ENCODE peak calls at places on chromosomes 4 and X, in four cellular contexts. Q, Z, R and U are unnamed samples.

GRCh38 chr4:115596265-115597001 is 483.0 kb upstream of the NDST4 start:
- DNase-seq in Q (no peak), Z (peak; percentile 70), R (no peak), U (no peak)

GRCh38 chr4:125168531-125168930 is 146.2 kb upstream of the FAT4 start:
- DNase-seq in Q (no peak), Z (no peak), R (no peak), U (no peak)

GRCh38 chr4:1673671-1674070 is 10.4 kb downstream of the FAM53A start:
- DNase-seq in Q (no peak), Z (no peak), R (no peak), U (no peak)

GRCh38 chr4:183155450-183156184 is 56.6 kb downstream of the WWC2 start:
- DNase-seq in Q (no peak), Z (no peak), R (no peak), U (no peak)

GRCh38 chr4:152508386-152508785 is 27.5 kb downstream of the FBXW7 start:
- DNase-seq in Q (no peak), Z (no peak), R (no peak), U (peak; percentile 43)

GRCh38 chr4:120008075-120008474 is 58.6 kb downstream of the MAD2L1 start:
- DNase-seq in Q (no peak), Z (no peak), R (no peak), U (peak; percentile 1)

GRCh38 chr4:160819791-160820190 is 1344.0 kb downstream of the FSTL5 start:
- DNase-seq in Q (no peak), Z (no peak), R (no peak), U (no peak)

GRCh38 chr4:182204042-182204441 is 39.2 kb upstream of the TENM3 start:
- DNase-seq in Q (no peak), Z (no peak), R (no peak), U (no peak)

GRCh38 chr4:38612996-38613395 is 51.0 kb upstream of the KLF3 start:
- DNase-seq in Q (no peak), Z (no peak), R (no peak), U (no peak)

GRCh38 chrX:1009771-1010170 is 202.7 kb downstream of the CRLF2 start:
- DNase-seq in Q (no peak), Z (no peak), R (no peak), U (no peak)

GRCh38 chr4:169664615-169665014 is 44.2 kb downstream of the CLCN3 start:
- DNase-seq in Q (no peak), Z (no peak), R (no peak), U (no peak)

GRCh38 chr4:17574206-17574605 is 2.8 kb upstream of the LAP3 start:
- DNase-seq in Q (no peak), Z (no peak), R (no peak), U (no peak)

GRCh38 chr4:147015531-147015930 is 69.9 kb upstream of the TTC29 start:
- DNase-seq in Q (no peak), Z (no peak), R (no peak), U (no peak)

GRCh38 chr4:122489061-122489460 is 32.5 kb upstream of the IL2 start:
- DNase-seq in Q (no peak), Z (no peak), R (no peak), U (no peak)

GRCh38 chrX:153909980-153910360 is 5.5 kb downstream of the AVPR2 start:
- DNase-seq in Q (no peak), Z (no peak), R (no peak), U (no peak)

GRCh38 chrX:63513825-63514574 is 162.9 kb upstream of the SPIN4 start:
- DNase-seq in Q (no peak), Z (no peak), R (no peak), U (peak; percentile 6)

GRCh38 chr4:76606662-76607265 is 171.7 kb downstream of the SHROOM3 start:
- DNase-seq in Q (no peak), Z (no peak), R (peak; percentile 42), U (no peak)

GRCh38 chr4:15706646-15707362 is 3.9 kb downstream of the BST1 start:
- DNase-seq in Q (no peak), Z (no peak), R (no peak), U (no peak)

DNA sequence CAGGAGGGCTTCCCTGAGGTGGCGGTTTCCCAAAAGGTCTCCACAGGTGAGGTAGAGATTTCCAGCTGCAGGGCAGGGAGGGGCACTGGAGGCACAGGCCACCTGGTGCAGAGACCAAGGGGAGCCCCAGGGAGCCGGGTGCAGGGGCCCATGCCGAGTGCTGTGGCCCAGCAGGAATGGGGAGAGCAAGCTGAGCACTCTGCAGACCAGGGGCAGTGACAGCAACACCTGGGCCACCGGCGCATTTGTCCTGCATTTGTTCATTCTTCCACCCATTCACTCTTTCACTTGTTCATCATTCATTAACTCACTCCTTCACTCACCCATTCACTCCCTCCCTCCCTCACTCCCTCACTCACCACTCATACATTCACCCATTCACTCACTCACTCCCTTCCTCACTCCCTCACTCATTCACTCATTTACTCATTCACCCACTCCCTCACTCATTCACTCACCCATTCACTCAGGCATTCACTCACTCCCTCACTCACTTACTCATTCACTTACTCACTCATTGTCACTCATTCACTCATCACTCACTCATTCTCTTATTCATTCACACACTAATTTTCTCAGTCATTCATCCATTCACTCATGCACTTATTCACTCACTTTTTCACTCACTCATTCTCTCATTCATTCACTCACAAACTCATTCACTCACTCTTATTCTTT is 16.3 kb downstream of the CPZ start:
- DNase-seq in Q (no peak), Z (no peak), R (no peak), U (no peak)
- H3K4me2 ChIP-seq in Q (no peak overlapping the region), Z (no peak overlapping the region), R (no peak overlapping the region), U (no peak overlapping the region)

DNA sequence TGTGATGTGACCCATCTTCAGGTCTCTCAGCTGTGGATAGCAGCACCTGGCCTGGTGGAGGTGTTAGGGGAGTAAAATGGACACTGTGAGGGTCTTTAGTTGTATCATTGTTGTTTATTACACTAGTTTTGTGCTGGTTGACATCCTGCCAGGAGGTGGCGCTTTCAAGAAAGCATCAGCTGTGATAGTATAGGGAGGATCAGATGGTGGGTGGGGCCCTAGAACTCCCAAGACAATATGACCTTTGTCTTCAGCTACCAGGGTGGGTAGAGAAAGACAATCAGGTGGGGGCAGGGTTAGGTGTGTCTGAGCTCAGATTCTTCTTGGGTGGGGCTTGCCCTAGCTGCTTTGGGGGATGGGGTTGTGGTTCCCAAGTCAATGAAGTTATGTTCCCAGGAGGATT is 162.8 kb downstream of the PPP1R2C start:
- DNase-seq in Q (peak; percentile 41), Z (peak; percentile 44), R (no peak), U (peak; percentile 36)
- TF ChIP-seq CTCF in Q (peak; percentile 43), Z (peak; percentile 53), R (peak; percentile 30), U (peak; percentile 31)

GRCh38 chr4:24103434-24104168 is 213.8 kb upstream of the PPARGC1A start:
- DNase-seq in Q (no peak), Z (no peak), R (no peak), U (no peak)
- H2AFZ ChIP-seq in Q (no peak overlapping the region), Z (no peak overlapping the region), R (no peak overlapping the region), U (no peak overlapping the region)

GRCh38 chrX:124392794-124393193 is 46.4 kb downstream of the SH2D1A start:
- DNase-seq in Q (no peak), Z (no peak), R (no peak), U (no peak)

GRCh38 chrX:124393238-124393637 is 46.9 kb downstream of the SH2D1A start:
- DNase-seq in Q (no peak), Z (no peak), R (no peak), U (no peak)

GRCh38 chrX:124393659-124394058 is 47.3 kb downstream of the SH2D1A start:
- DNase-seq in Q (no peak), Z (no peak), R (no peak), U (no peak)

GRCh38 chrX:124395145-124395858 is 48.9 kb downstream of the SH2D1A start:
- DNase-seq in Q (no peak), Z (no peak), R (peak; percentile 73), U (no peak)
- H3K4me2 ChIP-seq in Q (no peak overlapping the region), Z (no peak overlapping the region), R (peak overlapping the region; percentile 61), U (no peak overlapping the region)

GRCh38 chrX:20971250-20971649 is 403.0 kb upstream of the CNKSR2 start:
- DNase-seq in Q (no peak), Z (no peak), R (no peak), U (no peak)

GRCh38 chrX:20969565-20969964 is 404.7 kb upstream of the CNKSR2 start:
- DNase-seq in Q (no peak), Z (no peak), R (no peak), U (no peak)

GRCh38 chrX:20965270-20966044 is 408.8 kb upstream of the CNKSR2 start:
- DNase-seq in Q (no peak), Z (peak; percentile 4), R (no peak), U (no peak)

GRCh38 chrX:20967725-20968124 is 406.5 kb upstream of the CNKSR2 start:
- DNase-seq in Q (no peak), Z (no peak), R (no peak), U (no peak)

GRCh38 chrX:20968996-20969395 is 405.2 kb upstream of the CNKSR2 start:
- DNase-seq in Q (no peak), Z (no peak), R (no peak), U (peak; percentile 56)
- TF ChIP-seq CTCF in Q (no peak), Z (no peak), R (no peak), U (no peak)

GRCh38 chr4:6469898-6470501 is 2.4 kb downstream of the PPP2R2C start:
- DNase-seq in Q (no peak), Z (no peak), R (no peak), U (no peak)
- H2AFZ ChIP-seq in Q (no peak overlapping the region), Z (peak overlapping the region; percentile 74), R (no peak overlapping the region), U (no peak overlapping the region)